ENCODE peak calls at places on chromosomes 5 and 9, in nine cellular contexts. Y is kidney tubule cell; N is left cardiac atrium; X is CD4-positive, alpha-beta T cell; Z is GM23338; H is small intestine; R is progenitor cell of endocrine pancreas; A is GM10248; S is M059J. F is an unnamed sample.

GRCh38 chr5:2914991-2915484 is 163.6 kb upstream of the IRX2 start:
- DNase-seq in A (no peak), Z (peak), H (no peak), Y (no peak), X (no peak), N (no peak), S (no peak), R (no peak), F (no peak)

GRCh38 chr9:34072868-34073590 is 24.3 kb upstream of the UBAP2 start:
- DNase-seq in S (peak), N (no peak), A (no peak), Y (peak), Z (no peak), H (peak), R (no peak), X (no peak), F (no peak)

GRCh38 chr9:33092634-33093033 is 16.2 kb upstream of the SMU1 start:
- DNase-seq in Z (no peak), A (no peak), X (no peak), Y (no peak), S (no peak), N (no peak), R (no peak), H (no peak), F (no peak)

GRCh38 chr5:73654861-73655318 is 28.9 kb downstream of the ARHGEF28 start:
- DNase-seq in R (no peak), A (no peak), X (no peak), Z (no peak), Y (no peak), H (peak), S (no peak), N (no peak), F (no peak)

GRCh38 chr9:77013932-77014596 is 5.4 kb upstream of the FOXB2 start:
- DNase-seq in Y (no peak), X (no peak), R (no peak), N (no peak), S (no peak), Z (peak), H (no peak), A (peak), F (no peak)

GRCh38 chr5:120614512-120614911 is 150.4 kb downstream of the PRR16 start:
- DNase-seq in Z (no peak), S (peak), A (no peak), N (no peak), Y (peak), X (no peak), R (no peak), H (no peak), F (no peak)

GRCh38 chr5:12272389-12272788 is 368.1 kb upstream of the CTNND2 start:
- DNase-seq in A (no peak), R (no peak), N (no peak), Y (no peak), H (no peak), X (no peak), Z (peak), S (peak), F (no peak)

GRCh38 chr5:172795401-172795977 is 24.5 kb upstream of the DUSP1 start:
- DNase-seq in A (no peak), N (peak), R (no peak), S (peak), Z (peak), X (no peak), H (no peak), Y (peak), F (no peak)

GRCh38 chr9:37693265-37693664 is 42.5 kb downstream of the FRMPD1 start:
- DNase-seq in Y (no peak), A (no peak), H (peak), X (no peak), Z (no peak), S (no peak), R (no peak), N (no peak), F (no peak)

GRCh38 chr5:143213851-143214363 is 189.6 kb downstream of the NR3C1 start:
- DNase-seq in Z (no peak), X (no peak), S (no peak), R (no peak), H (no peak), N (no peak), A (peak), Y (no peak), F (no peak)

GRCh38 chr5:132072508-132072907 is 1.1 kb upstream of the CSF2 start:
- DNase-seq in S (no peak), N (no peak), Y (no peak), X (no peak), R (no peak), H (no peak), A (no peak), Z (no peak), F (no peak)

GRCh38 chr5:149583394-149583793 is 2.1 kb downstream of the ARHGEF37 start:
- DNase-seq in Z (no peak), R (no peak), A (no peak), N (no peak), H (no peak), X (no peak), S (peak), Y (no peak), F (no peak)

F was measured in effector CD8-positive, alpha-beta T cell.